ENCODE peak calls at places on chromosomes 2 and 18, in six cellular contexts. G is left ventricle myocardium inferior, D is bronchial epithelial cell, U is lower leg skin, S is spleen, V is BJ. O is an unnamed sample.

GRCh38 chr2:128091691-128092050 is 671 bp downstream of the UGGT1 start:
- DNase-seq in G (no peak), D (peak), U (no peak), S (no peak), V (no peak), O (no peak)

GRCh38 chr18:7117390-7118355 is at the start of gene LAMA1:
- DNase-seq in G (no peak), D (no peak), U (no peak), S (no peak), V (no peak), O (peak)

GRCh38 chr18:77207540-77207939 is 42.1 kb upstream of the GALR1 start:
- DNase-seq in G (peak), D (peak), U (peak), S (no peak), V (no peak), O (peak)

GRCh38 chr2:114661926-114662670 is 219.7 kb downstream of the DPP10 start:
- DNase-seq in G (peak), D (no peak), U (no peak), S (peak), V (no peak), O (peak)

GRCh38 chr18:26185267-26185666 is 41.0 kb upstream of the TAF4B start:
- DNase-seq in G (no peak), D (peak), U (no peak), S (no peak), V (no peak), O (no peak)

GRCh38 chr18:58590231-58590630 is 38.7 kb downstream of the ALPK2 start:
- DNase-seq in G (no peak), D (no peak), U (peak), S (no peak), V (peak), O (no peak)

GRCh38 chr2:156435725-156436476 is at the start of gene GPD2:
- DNase-seq in G (peak), D (peak), U (peak), S (peak), V (no peak), O (peak)

GRCh38 chr2:58339548-58340243 is 98.6 kb upstream of the FANCL start:
- DNase-seq in G (no peak), D (peak), U (no peak), S (no peak), V (no peak), O (no peak)

GRCh38 chr2:55401124-55401523 is 18.5 kb downstream of the CCDC88A start:
- DNase-seq in G (no peak), D (no peak), U (no peak), S (no peak), V (no peak), O (no peak)

DNA sequence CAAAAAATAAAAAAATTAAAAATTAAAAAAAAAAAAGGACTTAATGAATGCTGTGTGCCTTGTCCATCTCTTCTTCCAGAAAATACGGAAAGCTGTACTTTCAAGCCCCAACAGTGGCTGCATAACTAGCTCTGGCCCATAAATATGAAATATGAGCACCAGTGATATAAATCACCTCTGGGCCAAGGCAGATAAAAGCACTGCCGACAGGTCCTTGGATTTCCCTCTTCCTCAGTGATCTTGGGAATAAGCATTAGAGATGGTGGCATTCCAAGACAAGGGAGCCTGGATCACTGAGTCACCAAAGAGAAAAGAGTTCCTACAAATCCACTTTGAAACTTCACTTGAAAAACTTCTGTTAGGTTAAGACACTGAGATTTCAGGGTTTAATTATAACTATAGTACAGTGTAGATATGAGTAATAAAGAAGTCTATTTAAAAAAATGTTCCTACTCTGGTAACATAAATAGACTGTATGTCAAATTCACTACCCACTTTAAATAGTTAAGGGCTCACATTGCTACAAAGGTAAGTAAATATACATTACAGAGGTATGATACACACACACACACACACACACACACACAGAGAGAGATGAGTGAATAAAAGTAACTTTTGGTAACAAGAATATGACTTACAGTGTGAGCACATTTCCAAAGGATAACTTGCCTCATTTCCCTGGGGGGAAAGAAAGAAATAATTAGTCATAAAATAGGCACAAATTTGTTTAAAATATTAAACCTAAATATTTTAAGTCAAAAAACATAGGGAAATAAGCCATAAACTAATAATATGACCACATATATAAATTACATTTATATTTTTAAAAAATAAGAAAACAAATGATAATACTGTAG is 35.6 kb downstream of the PPP3R1 start:
- DNase-seq in G (no peak), D (no peak), U (no peak), S (no peak), V (no peak), O (no peak)
- H3K4me3 ChIP-seq in G (no peak), D (no peak), U (no peak), S (no peak), V (no peak), O (no peak)

DNA sequence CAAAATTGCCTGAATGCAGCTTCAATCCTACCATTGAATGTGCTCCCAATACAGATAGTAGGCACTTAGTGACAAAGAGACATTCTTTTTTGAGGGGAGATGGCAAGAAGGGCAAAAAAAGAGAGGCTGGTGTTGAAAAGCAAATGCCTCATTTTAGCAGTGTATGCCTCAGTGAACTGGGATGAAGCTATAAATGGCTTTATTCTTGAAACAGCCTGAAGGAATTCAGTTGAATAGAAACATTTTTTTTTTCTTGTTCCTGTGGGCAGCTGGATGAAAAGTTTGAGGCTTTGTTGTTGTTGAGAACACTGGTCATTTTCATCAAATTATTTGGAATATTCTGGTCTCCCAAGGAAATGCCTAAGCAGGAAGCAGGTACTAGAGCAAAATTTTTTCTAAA is 228.9 kb downstream of the RNF144A start:
- DNase-seq in G (no peak), D (no peak), U (no peak), S (no peak), V (no peak), O (no peak)
- H3K4me3 ChIP-seq in G (no peak), D (no peak), U (no peak), S (no peak), V (no peak), O (no peak)

GRCh38 chr2:190718652-190719526 is 70.0 kb downstream of the NAB1 start:
- DNase-seq in G (peak), D (peak), U (peak), S (no peak), V (peak), O (no peak)
- H3K4me3 ChIP-seq in G (no peak), D (no peak), U (no peak), S (no peak), V (no peak), O (no peak)

DNA sequence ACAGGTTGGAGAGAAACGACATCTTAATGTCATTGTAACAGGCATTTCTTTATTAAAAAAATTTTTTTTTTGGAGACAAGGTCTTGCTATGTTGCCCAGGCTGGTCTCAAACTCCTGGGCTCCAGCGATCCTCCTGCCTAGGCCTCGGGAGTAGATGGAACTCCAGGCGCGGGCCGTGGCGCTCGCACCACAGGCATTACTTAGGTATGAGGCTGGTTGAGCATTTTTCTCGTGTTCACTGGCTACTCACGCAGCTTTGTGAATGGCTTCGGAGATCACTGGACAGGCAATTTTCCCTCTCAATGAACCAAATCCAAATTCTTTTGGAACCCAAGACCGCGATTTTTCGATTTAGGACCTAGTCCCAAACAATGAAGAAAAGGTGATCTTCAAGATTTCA is 800 bp upstream of the TCF7L1 start:
- DNase-seq in G (peak), D (no peak), U (no peak), S (no peak), V (no peak), O (peak)
- H3K4me3 ChIP-seq in G (peak), D (peak), U (peak), S (peak), V (peak), O (peak)

GRCh38 chr2:176156959-176157498 is at the start of gene HOXD3:
- DNase-seq in G (no peak), D (no peak), U (no peak), S (no peak), V (no peak), O (no peak)
- H3K4me3 ChIP-seq in G (peak), D (no peak), U (no peak), S (peak), V (no peak), O (no peak)

DNA sequence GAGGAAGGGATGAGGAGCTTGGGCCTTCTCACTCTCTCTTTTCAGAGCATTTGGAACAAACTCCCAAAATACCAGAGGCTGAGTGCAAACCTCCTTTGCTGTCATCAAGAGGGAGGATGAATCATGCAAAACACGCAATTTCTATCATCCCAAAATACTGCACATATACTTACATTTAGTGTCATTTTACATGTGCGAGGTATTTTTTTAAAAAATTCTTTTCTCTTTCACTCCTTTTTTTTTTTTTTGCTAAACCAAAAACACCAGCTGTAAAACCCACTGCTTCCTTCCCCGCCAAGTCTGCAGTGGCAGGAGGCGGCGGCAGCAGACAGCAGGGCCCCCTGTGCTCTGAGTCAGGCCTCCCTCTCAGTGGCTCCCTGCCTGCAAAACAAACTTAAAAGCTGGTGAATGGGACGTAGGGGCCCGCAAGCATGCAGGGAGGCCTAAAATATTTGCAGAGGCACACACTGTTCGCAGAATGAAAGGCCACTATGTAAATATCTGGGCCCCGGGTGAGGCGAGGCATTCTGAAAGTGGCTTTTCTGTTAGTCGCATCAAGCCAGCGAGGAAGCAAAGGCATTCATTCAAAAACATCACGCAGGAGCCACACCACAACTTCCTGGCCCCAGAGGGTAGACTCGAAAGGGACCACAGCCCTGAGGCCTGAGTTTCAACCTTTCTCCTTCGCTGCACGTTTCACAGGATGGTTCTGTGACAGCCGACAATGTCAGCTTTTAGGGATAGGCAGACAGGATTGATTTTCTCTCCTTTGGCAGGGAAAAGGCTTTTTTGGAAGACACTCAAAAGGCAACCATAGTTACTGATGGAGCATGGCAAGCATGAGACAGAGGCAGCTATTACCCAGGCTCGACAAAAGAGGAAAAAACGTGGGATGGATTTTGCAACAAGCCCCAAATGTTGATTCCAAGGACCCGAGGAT is 73.4 kb downstream of the ACTR2 start:
- DNase-seq in G (peak), D (peak), U (no peak), S (peak), V (peak), O (peak)
- H3K4me3 ChIP-seq in G (peak), D (no peak), U (no peak), S (no peak), V (peak), O (no peak)

GRCh38 chr2:219250044-219250781 is 2.8 kb upstream of the TUBA4B start:
- DNase-seq in G (no peak), D (no peak), U (no peak), S (peak), V (no peak), O (no peak)
- H3K4me3 ChIP-seq in G (peak), D (peak), U (no peak), S (peak), V (no peak), O (no peak)

GRCh38 chr2:200377774-200378336 is 71.4 kb downstream of the SPATS2L start:
- DNase-seq in G (no peak), D (no peak), U (no peak), S (no peak), V (no peak), O (no peak)

GRCh38 chr2:200380833-200381542 is 74.5 kb downstream of the SPATS2L start:
- DNase-seq in G (no peak), D (peak), U (no peak), S (no peak), V (no peak), O (no peak)

GRCh38 chr2:200378652-200379290 is 72.3 kb downstream of the SPATS2L start:
- DNase-seq in G (no peak), D (no peak), U (no peak), S (no peak), V (peak), O (no peak)

GRCh38 chr2:200380139-200380561 is 73.7 kb downstream of the SPATS2L start:
- DNase-seq in G (no peak), D (peak), U (no peak), S (no peak), V (no peak), O (no peak)

DNA sequence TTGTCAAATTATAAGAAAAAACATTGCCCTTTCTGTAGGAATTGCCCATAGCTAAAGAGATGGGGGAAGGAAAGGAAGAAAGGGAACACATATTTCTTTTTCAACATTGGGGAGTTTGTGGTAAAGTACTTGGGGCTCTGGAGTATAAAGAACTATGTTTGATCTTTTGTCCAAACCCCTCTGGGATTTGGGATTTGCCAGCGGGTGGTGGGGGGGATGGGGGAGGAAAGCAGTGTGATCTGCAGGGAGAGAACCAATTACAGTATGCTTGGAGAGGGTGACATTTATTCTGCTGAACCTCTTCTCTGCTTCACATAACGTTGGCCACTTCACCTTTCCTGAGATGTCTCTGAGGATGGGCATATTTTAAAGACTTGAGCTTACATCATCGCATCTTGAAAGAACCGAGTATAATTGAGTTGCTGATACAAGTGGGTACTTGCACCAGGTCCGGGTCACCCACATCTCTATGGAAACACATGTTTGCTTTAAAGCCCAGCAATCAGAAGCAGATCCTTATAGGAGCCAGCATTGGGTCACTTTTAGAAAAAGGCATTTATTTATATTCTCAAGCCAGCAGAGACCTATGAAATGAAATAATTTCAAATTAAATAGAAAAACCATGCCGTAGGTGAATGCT is 73.1 kb downstream of the SPATS2L start:
- DNase-seq in G (no peak), D (peak), U (no peak), S (no peak), V (no peak), O (no peak)
- H3K4me3 ChIP-seq in G (no peak), D (no peak), U (no peak), S (no peak), V (no peak), O (no peak)

GRCh38 chr2:241505781-241506201 is 2.6 kb downstream of the STK25 start:
- DNase-seq in G (no peak), D (no peak), U (no peak), S (peak), V (no peak), O (no peak)
- H3K4me3 ChIP-seq in G (no peak), D (no peak), U (no peak), S (no peak), V (no peak), O (no peak)

GRCh38 chr2:224039080-224039769 is at the start of gene SERPINE2:
- DNase-seq in G (peak), D (peak), U (peak), S (peak), V (no peak), O (peak)
- H3K4me3 ChIP-seq in G (peak), D (peak), U (peak), S (peak), V (peak), O (peak)

O was measured in aorta.